ENCODE peak calls at places on chromosome 6, in eight cellular contexts. L, I, K, N, A, O, U and Y are unnamed samples.

GRCh38 chr6:27757307-27757706 is 154.9 kb downstream of the OR2B2 start:
- DNase-seq in O (no peak), N (peak; percentile 90), K (no peak), I (peak; percentile 11), A (peak; percentile 42), L (no peak), U (peak; percentile 21), Y (no peak)

GRCh38 chr6:142945071-142945445 is at the start of gene HIVEP2:
- DNase-seq in I (peak; percentile 83), A (peak; percentile 81), O (peak; percentile 88), U (peak; percentile 92), N (peak; percentile 96), K (peak; percentile 91), L (peak; percentile 87), Y (peak; percentile 85)

GRCh38 chr6:144897441-144897921 is 612.3 kb downstream of the UTRN start:
- DNase-seq in K (peak; percentile 55), U (no peak), I (peak; percentile 53), N (no peak), A (no peak), L (peak; percentile 46), O (peak; percentile 82), Y (no peak)

GRCh38 chr6:42338573-42339218 is 113.0 kb downstream of the TRERF1 start:
- DNase-seq in K (peak; percentile 99), L (peak; percentile 53), U (no peak), O (peak; percentile 96), N (no peak), A (no peak), I (peak; percentile 98), Y (no peak)

GRCh38 chr6:124867126-124867525 is 95.1 kb upstream of the RNF217 start:
- DNase-seq in K (no peak), N (no peak), U (no peak), L (no peak), I (no peak), O (no peak), A (no peak), Y (no peak)

GRCh38 chr6:137969874-137970273 is 102.8 kb downstream of the TNFAIP3 start:
- DNase-seq in K (no peak), N (no peak), L (no peak), A (no peak), U (no peak), I (no peak), O (no peak), Y (no peak)

GRCh38 chr6:44072959-44073611 is 54.2 kb downstream of the MRPL14 start:
- DNase-seq in K (peak; percentile 85), A (peak; percentile 95), O (peak; percentile 67), U (peak; percentile 78), N (peak; percentile 91), I (peak; percentile 82), L (peak; percentile 89), Y (no peak)

GRCh38 chr6:106243261-106243660 is 82.3 kb downstream of the ATG5 start:
- DNase-seq in K (no peak), L (no peak), O (no peak), U (no peak), I (no peak), N (no peak), A (no peak), Y (no peak)

GRCh38 chr6:38169826-38170526 is 350.4 kb downstream of the ZFAND3 start:
- DNase-seq in I (no peak), K (no peak), O (no peak), L (no peak), N (no peak), U (no peak), A (no peak), Y (no peak)

GRCh38 chr6:144346719-144347446 is 61.7 kb downstream of the UTRN start:
- DNase-seq in I (peak; percentile 72), K (peak; percentile 70), A (no peak), U (no peak), O (peak; percentile 82), L (peak; percentile 26), N (no peak), Y (no peak)

GRCh38 chr6:53588816-53589509 is 44.1 kb upstream of the GCLC start:
- DNase-seq in I (no peak), U (no peak), K (no peak), L (no peak), N (no peak), O (no peak), A (no peak), Y (no peak)

GRCh38 chr6:54717849-54718455 is 128.6 kb upstream of the FAM83B start:
- DNase-seq in I (peak; percentile 50), U (peak; percentile 49), L (peak; percentile 83), K (peak; percentile 54), O (peak; percentile 59), N (no peak), A (peak; percentile 7), Y (peak; percentile 77)

DNA sequence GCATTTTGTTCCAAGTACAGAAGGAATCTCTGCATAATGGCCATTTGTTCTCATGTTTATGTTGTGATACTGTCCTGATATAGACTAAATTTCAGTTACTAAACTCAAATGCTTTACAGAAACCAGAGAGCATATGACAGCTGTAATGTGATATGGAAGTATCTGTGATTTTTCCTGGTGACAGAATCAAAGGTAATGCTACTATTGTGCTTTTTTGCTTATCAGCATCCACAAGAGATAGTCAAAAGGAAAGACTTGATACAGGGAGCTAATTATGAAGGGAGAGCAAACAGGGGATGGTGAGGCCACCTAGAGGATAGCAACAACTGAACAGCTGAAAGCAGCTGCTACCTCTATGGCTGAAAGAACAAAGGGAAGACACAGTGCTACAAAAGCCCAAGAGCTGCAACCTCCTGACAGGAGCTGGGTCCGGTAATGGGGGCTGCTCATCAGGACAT is 181.4 kb downstream of the PHF3 start:
- DNase-seq in L (no peak), K (peak; percentile 33), N (no peak), U (no peak), O (no peak), I (no peak), A (no peak), Y (no peak)
- TF ChIP-seq CTCF in L (no peak), K (peak; percentile 44), N (no peak), U (no peak), O (peak; percentile 60), I (peak; percentile 26), A (no peak), Y (no peak)

DNA sequence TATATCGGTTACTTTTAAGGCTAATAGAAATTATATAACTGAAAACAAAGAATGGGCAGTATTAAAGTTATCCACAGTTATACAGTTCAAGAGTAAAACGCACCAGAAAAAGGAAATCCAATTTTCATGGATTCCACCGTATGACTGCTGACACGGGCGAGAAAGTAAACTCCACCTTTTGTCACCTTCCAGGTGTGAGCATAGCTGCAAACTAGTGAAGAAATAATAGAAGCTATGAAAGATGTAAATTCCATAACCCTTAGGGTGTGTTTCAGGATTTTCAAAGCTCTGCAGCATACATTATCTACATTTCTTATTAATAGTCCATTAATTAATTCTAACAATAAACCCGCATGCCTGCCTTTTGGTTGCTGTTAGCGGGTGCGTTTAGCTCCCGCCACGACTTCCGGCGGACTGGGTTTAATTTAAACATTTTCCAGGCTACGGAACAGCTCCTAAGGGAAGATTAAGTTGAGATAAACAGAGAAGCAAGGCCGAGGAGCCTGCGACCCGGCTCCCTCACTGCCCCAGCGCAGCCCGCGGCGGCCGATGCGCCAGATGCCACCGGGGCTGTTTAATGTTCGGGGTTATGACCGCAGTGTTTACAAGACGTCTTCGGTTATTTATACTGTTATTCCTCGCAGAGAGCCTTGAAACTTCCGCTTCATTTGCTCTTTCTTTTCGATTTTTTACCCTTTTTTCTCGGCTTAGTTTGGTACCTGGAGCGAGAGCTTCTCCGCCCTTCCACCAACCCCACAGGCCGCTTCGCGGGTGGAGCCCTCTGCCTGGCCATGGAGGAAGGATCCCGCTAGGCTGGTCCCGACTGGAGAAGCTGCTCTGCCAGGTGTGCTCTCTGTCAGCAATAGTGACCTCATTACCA is 3.8 kb downstream of the TCF21 start:
- DNase-seq in K (peak; percentile 88), I (peak; percentile 72), N (peak; percentile 61), A (no peak), L (no peak), U (no peak), O (no peak), Y (no peak)
- TF ChIP-seq CTCF in K (no peak), I (no peak), N (no peak), A (no peak), L (no peak), U (no peak), O (no peak), Y (no peak)

DNA sequence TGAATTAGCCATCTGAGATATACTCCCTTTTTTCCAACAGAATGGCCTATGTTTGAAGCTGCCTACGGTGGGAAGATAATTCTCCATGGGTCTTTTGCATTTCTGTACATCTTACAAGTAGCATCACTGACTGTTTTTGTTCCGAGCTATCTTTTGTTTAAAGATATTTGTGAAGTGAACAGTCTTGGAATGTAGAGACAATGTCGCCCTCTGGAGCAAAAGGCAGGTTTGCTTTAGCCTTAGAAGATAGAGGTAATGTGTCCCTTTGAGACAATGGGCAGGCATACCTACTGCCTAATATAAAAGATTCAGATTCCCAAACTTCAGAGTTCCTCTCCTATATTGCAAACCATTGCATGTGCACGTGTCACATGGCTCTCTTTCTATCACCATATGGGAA is 347.8 kb upstream of the CNR1 start:
- DNase-seq in K (no peak), A (no peak), I (no peak), N (no peak), L (no peak), U (no peak), O (no peak), Y (no peak)
- TF ChIP-seq CTCF in K (no peak), A (no peak), I (no peak), N (no peak), L (no peak), U (no peak), O (peak; percentile 17), Y (no peak)

DNA sequence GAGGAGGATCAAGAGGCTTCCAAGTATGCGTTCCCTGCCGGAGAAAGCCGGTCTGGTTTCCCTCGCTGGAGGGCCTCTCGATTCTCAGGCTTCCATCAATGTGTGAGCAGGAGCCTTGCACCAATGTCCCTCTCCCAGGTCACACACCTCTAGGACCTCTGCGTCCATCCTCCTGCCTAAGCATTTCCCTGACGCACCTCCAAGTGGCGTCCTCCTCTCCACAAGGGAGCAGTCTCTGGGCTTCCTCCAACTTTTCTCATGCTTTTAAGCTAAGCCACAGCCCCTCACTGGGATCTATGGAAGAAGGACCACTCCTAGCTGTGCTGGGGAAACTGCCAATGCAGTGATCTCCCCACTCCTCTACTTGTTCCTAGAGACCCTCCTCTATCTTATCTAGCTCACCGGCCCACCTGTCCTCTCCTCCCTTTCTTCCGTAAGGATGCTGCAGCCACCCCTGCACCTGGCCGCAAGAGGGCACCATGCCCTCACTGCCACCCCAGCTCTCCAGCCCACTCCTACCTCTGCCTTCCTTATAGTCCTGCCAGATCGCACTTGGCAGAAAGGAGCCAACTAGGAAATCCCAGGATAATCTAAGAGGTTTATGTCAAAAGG is 258.7 kb downstream of the LRFN2 start:
- DNase-seq in L (peak; percentile 77), N (no peak), U (peak; percentile 78), O (no peak), A (no peak), K (no peak), I (no peak), Y (no peak)
- TF ChIP-seq CTCF in L (peak; percentile 75), N (peak; percentile 50), U (peak; percentile 80), O (peak; percentile 55), A (peak; percentile 29), K (peak; percentile 33), I (no peak), Y (no peak)